ENCODE peak calls at places on chromosomes 6 and 20, in five cellular contexts. W is activated CD8-positive, alpha-beta T cell treated with anti-CD3 and anti-CD28 coated beads, Interleukin-2, amount 10 ng/mL, durations not matched to agents 7 days and 5 days; U is omental fat pad; G is stimulated activated CD8-positive, alpha-beta memory T cell treated with anti-CD3 and anti-CD28 coated beads, Interleukin-2, amount 100 ng/mL, for 48 hours; A is kidney. S is an unnamed sample.
A peak's percentile ranks its signal among the peaks of the same experiment; 100 is the strongest.

GRCh38 chr20:60035-60918 is 27.2 kb upstream of the DEFB125 start:
- DNase-seq in W (no peak), U (no peak), G (no peak), A (no peak), S (no peak)

GRCh38 chr20:61762208-61762710 is 303.4 kb downstream of the TAF4 start:
- DNase-seq in W (no peak), U (no peak), G (no peak), A (no peak), S (no peak)

GRCh38 chr6:83055366-83055964 is 10.2 kb downstream of the UBE3D start:
- DNase-seq in W (peak; percentile 51), U (no peak), G (no peak), A (no peak), S (no peak)

GRCh38 chr6:156779206-156780116 is 2.3 kb downstream of the ARID1B start:
- DNase-seq in W (peak; percentile 59), U (no peak), G (peak; percentile 43), A (peak; percentile 88), S (peak; percentile 22)

GRCh38 chr20:16528078-16528477 is 45.2 kb downstream of the KIF16B start:
- DNase-seq in W (no peak), U (no peak), G (no peak), A (no peak), S (no peak)

GRCh38 chr20:36848078-36848660 is 27.8 kb upstream of the TLDC2 start:
- DNase-seq in W (no peak), U (no peak), G (no peak), A (peak; percentile 83), S (no peak)

GRCh38 chr20:1334761-1335160 is 5.8 kb upstream of the SDCBP2 start:
- DNase-seq in W (peak; percentile 20), U (no peak), G (no peak), A (no peak), S (no peak)

GRCh38 chr6:15911753-15912504 is 217.0 kb upstream of the MYLIP start:
- DNase-seq in W (no peak), U (no peak), G (peak; percentile 36), A (no peak), S (no peak)

GRCh38 chr6:29519291-29520010 is 31.7 kb upstream of the MAS1L start:
- DNase-seq in W (no peak), U (no peak), G (no peak), A (no peak), S (no peak)

GRCh38 chr20:55386686-55387085 is 618.6 kb downstream of the CBLN4 start:
- DNase-seq in W (no peak), U (no peak), G (no peak), A (no peak), S (no peak)

GRCh38 chr6:79224005-79224404 is 10.5 kb downstream of the HMGN3 start:
- DNase-seq in W (no peak), U (no peak), G (no peak), A (no peak), S (no peak)

GRCh38 chr20:37868998-37869861 is 33.7 kb upstream of the VSTM2L start:
- DNase-seq in W (no peak), U (no peak), G (no peak), A (peak; percentile 56), S (no peak)

GRCh38 chr20:57089701-57090144 is 176.7 kb downstream of the BMP7 start:
- DNase-seq in W (peak; percentile 71), U (no peak), G (peak; percentile 66), A (peak; percentile 84), S (peak; percentile 73)

GRCh38 chr20:33176101-33176500 is 8.1 kb downstream of the BPIFA2 start:
- DNase-seq in W (no peak), U (no peak), G (no peak), A (no peak), S (no peak)

GRCh38 chr20:22513574-22513973 is 70.8 kb downstream of the FOXA2 start:
- DNase-seq in W (no peak), U (no peak), G (no peak), A (no peak), S (no peak)

GRCh38 chr6:116563830-116564229 is 7.5 kb upstream of the RWDD1 start:
- DNase-seq in W (no peak), U (no peak), G (no peak), A (peak; percentile 58), S (no peak)

GRCh38 chr6:138957484-138957883 is 30.6 kb downstream of the REPS1 start:
- DNase-seq in W (no peak), U (no peak), G (no peak), A (no peak), S (no peak)

GRCh38 chr6:138036111-138036510 is 71.1 kb downstream of the PERP start:
- DNase-seq in W (no peak), U (no peak), G (no peak), A (no peak), S (no peak)

GRCh38 chr6:12343440-12344162 is 53.4 kb downstream of the EDN1 start:
- DNase-seq in W (no peak), U (no peak), G (no peak), A (no peak), S (no peak)

GRCh38 chr20:60352580-60352979 is 394.4 kb downstream of the CDH26 start:
- DNase-seq in W (no peak), U (no peak), G (no peak), A (no peak), S (no peak)

GRCh38 chr6:135267085-135267484 is 86.0 kb downstream of the MYB start:
- DNase-seq in W (no peak), U (no peak), G (no peak), A (no peak), S (no peak)

GRCh38 chr6:75842191-75842590 is 93.2 kb downstream of the MYO6 start:
- DNase-seq in W (no peak), U (no peak), G (no peak), A (no peak), S (no peak)

GRCh38 chr20:24651171-24651972 is 181.9 kb downstream of the SYNDIG1 start:
- DNase-seq in W (no peak), U (no peak), G (no peak), A (peak; percentile 17), S (no peak)

GRCh38 chr6:15595461-15596173 is 67.2 kb downstream of the DTNBP1 start:
- DNase-seq in W (no peak), U (no peak), G (no peak), A (no peak), S (no peak)

GRCh38 chr20:2865630-2866029 is 7.7 kb upstream of the PTPRA start:
- DNase-seq in W (peak; percentile 56), U (no peak), G (peak; percentile 64), A (no peak), S (no peak)

GRCh38 chr6:119620846-119621570 is 271.4 kb upstream of the MAN1A1 start:
- DNase-seq in W (no peak), U (no peak), G (no peak), A (no peak), S (no peak)

GRCh38 chr20:19913927-19914614 is 103.1 kb upstream of the NAA20 start:
- DNase-seq in W (no peak), U (no peak), G (no peak), A (no peak), S (no peak)

GRCh38 chr20:50642288-50642803 is 49.0 kb downstream of the RIPOR3 start:
- DNase-seq in W (no peak), U (no peak), G (no peak), A (no peak), S (no peak)

GRCh38 chr6:82144007-82144851 is 103.3 kb downstream of the IBTK start:
- DNase-seq in W (no peak), U (no peak), G (no peak), A (no peak), S (no peak)

GRCh38 chr6:37858363-37858762 is 38.8 kb downstream of the ZFAND3 start:
- DNase-seq in W (no peak), U (no peak), G (no peak), A (no peak), S (no peak)

GRCh38 chr20:37526238-37526838 is 1.3 kb downstream of the BLCAP start:
- DNase-seq in W (no peak), U (no peak), G (no peak), A (no peak), S (no peak)

GRCh38 chr6:30443657-30444450 is 45.5 kb upstream of the HLA-E start:
- DNase-seq in W (no peak), U (no peak), G (no peak), A (no peak), S (no peak)

GRCh38 chr20:3781153-3781910 is at the start of gene SPEF1:
- DNase-seq in W (peak; percentile 61), U (no peak), G (no peak), A (peak; percentile 89), S (peak; percentile 84)

GRCh38 chr6:44534291-44534690 is 146.8 kb downstream of the CDC5L start:
- DNase-seq in W (no peak), U (no peak), G (no peak), A (no peak), S (no peak)

GRCh38 chr6:85866373-85866740 is 223.7 kb upstream of the SYNCRIP start:
- DNase-seq in W (no peak), U (no peak), G (no peak), A (no peak), S (no peak)